ENCODE peak calls at places on chromosome 2, in four cellular contexts. One of them, this sample, is unnamed.
A peak's percentile ranks its signal among the peaks of the same experiment; 100 is the strongest.

GRCh38 chr2:66508358-66509071 is 73.6 kb downstream of the MEIS1 start:
- DNase-seq in EL: peak; percentile 53
- DNase-seq in RKO: no peak
- DNase-seq in T-helper 2 cell: no peak
- DNase-seq in this sample: no peak

GRCh38 chr2:95390881-95391321 is 11.6 kb upstream of the FAHD2A start:
- DNase-seq in T-helper 2 cell: no peak
- DNase-seq in RKO: no peak
- DNase-seq in EL: no peak
- DNase-seq in this sample: no peak

GRCh38 chr2:191566347-191566746 is 111.6 kb upstream of the NABP1 start:
- DNase-seq in EL: peak; percentile 73
- DNase-seq in T-helper 2 cell: peak; percentile 62
- DNase-seq in RKO: peak; percentile 73
- DNase-seq in this sample: peak; percentile 43

GRCh38 chr2:198991431-198991830 is 466.3 kb downstream of the SATB2 start:
- DNase-seq in RKO: no peak
- DNase-seq in T-helper 2 cell: no peak
- DNase-seq in EL: no peak
- DNase-seq in this sample: no peak

GRCh38 chr2:120590841-120591240 is 144.8 kb upstream of the GLI2 start:
- DNase-seq in EL: no peak
- DNase-seq in RKO: no peak
- DNase-seq in T-helper 2 cell: no peak
- DNase-seq in this sample: no peak

GRCh38 chr2:234517971-234518370 is 21.1 kb upstream of the ARL4C start:
- DNase-seq in RKO: no peak
- DNase-seq in EL: no peak
- DNase-seq in T-helper 2 cell: no peak
- DNase-seq in this sample: no peak

GRCh38 chr2:240739797-240740196 is 48.1 kb downstream of the AQP12A start:
- DNase-seq in T-helper 2 cell: peak; percentile 30
- DNase-seq in EL: no peak
- DNase-seq in RKO: no peak
- DNase-seq in this sample: no peak

GRCh38 chr2:158202151-158202778 is 100.6 kb downstream of the UPP2 start:
- DNase-seq in T-helper 2 cell: no peak
- DNase-seq in EL: peak; percentile 51
- DNase-seq in RKO: no peak
- DNase-seq in this sample: no peak

GRCh38 chr2:239704737-239705136 is 303.9 kb upstream of the HDAC4 start:
- DNase-seq in T-helper 2 cell: no peak
- DNase-seq in EL: no peak
- DNase-seq in RKO: no peak
- DNase-seq in this sample: no peak

This sample was measured in T-helper 17 cell.